ENCODE peak calls at places on chromosome 5, in five cellular contexts. M is stimulated activated naive CD8-positive, alpha-beta T cell treated with anti-CD3 and anti-CD28 coated beads, Interleukin-15, Interleukin-2, amounts not matched to agents 100 U/mL and 50 U/mL, for 24 hours; W is left ventricle myocardium inferior; G is NCI-H146; N is C1 segment of cervical spinal cord. H is an unnamed sample.

GRCh38 chr5:110738812-110739651 is at the start of gene SLC25A46:
- DNase-seq in M (peak; percentile 87), W (peak; percentile 84), G (peak; percentile 85), N (peak; percentile 89), H (peak; percentile 94)

GRCh38 chr5:68396722-68397121 is 181.2 kb downstream of the PIK3R1 start:
- DNase-seq in M (no peak), W (no peak), G (peak; percentile 3), N (no peak), H (no peak)

GRCh38 chr5:27158775-27159174 is 120.4 kb upstream of the CDH9 start:
- DNase-seq in M (no peak), W (no peak), G (no peak), N (no peak), H (no peak)

GRCh38 chr5:56270058-56270457 is 36.9 kb upstream of the ANKRD55 start:
- DNase-seq in M (no peak), W (no peak), G (peak; percentile 18), N (no peak), H (no peak)

GRCh38 chr5:113058269-113058668 is 81.7 kb downstream of the DCP2 start:
- DNase-seq in M (no peak), W (no peak), G (no peak), N (no peak), H (no peak)

GRCh38 chr5:137088175-137088574 is 411.0 kb downstream of the SPOCK1 start:
- DNase-seq in M (no peak), W (no peak), G (no peak), N (no peak), H (no peak)

GRCh38 chr5:56620903-56621680 is 194.3 kb upstream of the MAP3K1 start:
- DNase-seq in M (no peak), W (no peak), G (no peak), N (no peak), H (no peak)

GRCh38 chr5:75690669-75691068 is 26.6 kb downstream of the POC5 start:
- DNase-seq in M (no peak), W (no peak), G (no peak), N (no peak), H (no peak)

GRCh38 chr5:179326176-179326997 is 18.9 kb downstream of the ADAMTS2 start:
- DNase-seq in M (no peak), W (peak; percentile 70), G (no peak), N (no peak), H (no peak)

GRCh38 chr5:11602298-11602697 is 301.9 kb downstream of the CTNND2 start:
- DNase-seq in M (no peak), W (no peak), G (no peak), N (no peak), H (peak; percentile 24)

GRCh38 chr5:31937703-31938102 is 236.4 kb downstream of the GOLPH3 start:
- DNase-seq in M (no peak), W (no peak), G (no peak), N (no peak), H (no peak)

GRCh38 chr5:149413477-149414210 is 34.6 kb upstream of the IL17B start:
- DNase-seq in M (no peak), W (no peak), G (no peak), N (no peak), H (peak; percentile 63)

GRCh38 chr5:177333420-177334154 is 17.9 kb downstream of the LMAN2 start:
- DNase-seq in M (no peak), W (no peak), G (no peak), N (no peak), H (no peak)

GRCh38 chr5:112636751-112637150 is 100.9 kb upstream of the APC start:
- DNase-seq in M (no peak), W (no peak), G (no peak), N (no peak), H (no peak)

GRCh38 chr5:55231029-55231475 is 2.4 kb downstream of the CCNO start:
- DNase-seq in M (no peak), W (no peak), G (no peak), N (no peak), H (no peak)

GRCh38 chr5:154962494-154962893 is 21.6 kb downstream of the MRPL22 start:
- DNase-seq in M (no peak), W (no peak), G (no peak), N (no peak), H (no peak)

GRCh38 chr5:99035942-99036341 is 107.1 kb upstream of the CHD1 start:
- DNase-seq in M (no peak), W (no peak), G (no peak), N (no peak), H (no peak)

GRCh38 chr5:73841641-73842040 is 215.6 kb downstream of the ARHGEF28 start:
- DNase-seq in M (no peak), W (no peak), G (no peak), N (no peak), H (no peak)

GRCh38 chr5:65482280-65482726 is 583 bp upstream of the ADAMTS6 start:
- DNase-seq in M (no peak), W (no peak), G (no peak), N (no peak), H (no peak)

GRCh38 chr5:131259326-131259725 is 4.5 kb upstream of the CDC42SE2 start:
- DNase-seq in M (no peak), W (no peak), G (no peak), N (no peak), H (no peak)

GRCh38 chr5:95901676-95902646 is 59.7 kb downstream of the ELL2 start:
- DNase-seq in M (no peak), W (no peak), G (no peak), N (no peak), H (no peak)

GRCh38 chr5:65062684-65063083 is 294.0 kb downstream of the CWC27 start:
- DNase-seq in M (no peak), W (no peak), G (no peak), N (no peak), H (no peak)

GRCh38 chr5:60722416-60722815 is 22.4 kb upstream of the DEPDC1B start:
- DNase-seq in M (no peak), W (no peak), G (peak; percentile 96), N (no peak), H (no peak)

GRCh38 chr5:56409331-56410190 is 176.4 kb upstream of the ANKRD55 start:
- DNase-seq in M (no peak), W (no peak), G (no peak), N (peak; percentile 14), H (no peak)

GRCh38 chr5:122940890-122941289 is 95.5 kb downstream of the SNX24 start:
- DNase-seq in M (no peak), W (no peak), G (no peak), N (no peak), H (no peak)

GRCh38 chr5:2946315-2946714 is 194.8 kb upstream of the IRX2 start:
- DNase-seq in M (no peak), W (no peak), G (no peak), N (no peak), H (no peak)

GRCh38 chr5:54651482-54652076 is 134.0 kb downstream of the SNX18 start:
- DNase-seq in M (no peak), W (peak; percentile 88), G (no peak), N (peak; percentile 11), H (no peak)

GRCh38 chr5:101687630-101688029 is 608.5 kb downstream of the SLCO4C1 start:
- DNase-seq in M (no peak), W (no peak), G (no peak), N (no peak), H (no peak)

H was measured in posterior cingulate gyrus.